ENCODE peak calls at places on chromosomes 11 and 22, in four cellular contexts. One of them, this sample, is unnamed.

GRCh38 chr22:40040927-40041326 is 46.2 kb downstream of the FAM83F start:
- DNase-seq in AG10803: peak
- DNase-seq in fibroblast of mammary gland: peak
- DNase-seq in fibroblast of the aortic adventitia: peak
- DNase-seq in this sample: peak

GRCh38 chr11:12077535-12078280 is 32.7 kb upstream of the MICAL2 start:
- DNase-seq in fibroblast of mammary gland: peak
- DNase-seq in AG10803: no peak
- DNase-seq in fibroblast of the aortic adventitia: no peak
- DNase-seq in this sample: peak

GRCh38 chr11:20310596-20311394 is 52.7 kb upstream of the HTATIP2 start:
- DNase-seq in AG10803: no peak
- DNase-seq in fibroblast of the aortic adventitia: no peak
- DNase-seq in fibroblast of mammary gland: no peak
- DNase-seq in this sample: no peak

GRCh38 chr22:35399114-35399677 is 744 bp upstream of the MCM5 start:
- DNase-seq in fibroblast of mammary gland: no peak
- DNase-seq in fibroblast of the aortic adventitia: no peak
- DNase-seq in AG10803: no peak
- DNase-seq in this sample: no peak

GRCh38 chr11:121613724-121614123 is 161.0 kb upstream of the SORL1-AS1 start:
- DNase-seq in fibroblast of the aortic adventitia: peak
- DNase-seq in fibroblast of mammary gland: no peak
- DNase-seq in AG10803: peak
- DNase-seq in this sample: no peak

GRCh38 chr11:101363706-101364275 is 220.0 kb downstream of the TRPC6 start:
- DNase-seq in AG10803: no peak
- DNase-seq in fibroblast of mammary gland: no peak
- DNase-seq in fibroblast of the aortic adventitia: no peak
- DNase-seq in this sample: no peak

GRCh38 chr11:1938343-1939005 is 8.7 kb upstream of the MRPL23 start:
- DNase-seq in AG10803: no peak
- DNase-seq in fibroblast of the aortic adventitia: no peak
- DNase-seq in fibroblast of mammary gland: no peak
- DNase-seq in this sample: peak

GRCh38 chr11:70471254-70471653 is 72.9 kb downstream of the CTTN start:
- DNase-seq in fibroblast of the aortic adventitia: peak
- DNase-seq in fibroblast of mammary gland: peak
- DNase-seq in AG10803: no peak
- DNase-seq in this sample: no peak

GRCh38 chr22:46272762-46273431 is 5.1 kb downstream of the TTC38 start:
- DNase-seq in AG10803: no peak
- DNase-seq in fibroblast of mammary gland: no peak
- DNase-seq in fibroblast of the aortic adventitia: no peak
- DNase-seq in this sample: peak

GRCh38 chr11:57781529-57781943 is 19.9 kb downstream of the CTNND1 start:
- DNase-seq in fibroblast of the aortic adventitia: peak
- DNase-seq in fibroblast of mammary gland: peak
- DNase-seq in AG10803: no peak
- DNase-seq in this sample: peak

GRCh38 chr22:46044718-46045458 is 67.9 kb upstream of the WNT7B start:
- DNase-seq in fibroblast of mammary gland: no peak
- DNase-seq in AG10803: no peak
- DNase-seq in fibroblast of the aortic adventitia: no peak
- DNase-seq in this sample: peak

GRCh38 chr11:100932474-100933100 is 197.0 kb downstream of the PGR start:
- DNase-seq in fibroblast of mammary gland: peak
- DNase-seq in fibroblast of the aortic adventitia: peak
- DNase-seq in AG10803: peak
- DNase-seq in this sample: no peak

GRCh38 chr11:57303990-57304579 is 20.7 kb downstream of the TNKS1BP1 start:
- DNase-seq in fibroblast of the aortic adventitia: peak
- DNase-seq in fibroblast of mammary gland: peak
- DNase-seq in AG10803: peak
- DNase-seq in this sample: peak

GRCh38 chr22:17267661-17268330 is 48.6 kb upstream of the ADA2 start:
- DNase-seq in fibroblast of mammary gland: no peak
- DNase-seq in fibroblast of the aortic adventitia: no peak
- DNase-seq in AG10803: no peak
- DNase-seq in this sample: no peak

GRCh38 chr22:33605686-33606085 is 314.6 kb downstream of the LARGE1 start:
- DNase-seq in fibroblast of the aortic adventitia: no peak
- DNase-seq in fibroblast of mammary gland: no peak
- DNase-seq in AG10803: no peak
- DNase-seq in this sample: no peak

GRCh38 chr11:126993599-126993998 is 7.0 kb downstream of the KIRREL3 start:
- DNase-seq in fibroblast of the aortic adventitia: no peak
- DNase-seq in AG10803: peak
- DNase-seq in fibroblast of mammary gland: no peak
- DNase-seq in this sample: no peak

GRCh38 chr22:35604671-35605457 is 12.3 kb downstream of the MB start:
- DNase-seq in fibroblast of the aortic adventitia: no peak
- DNase-seq in AG10803: peak
- DNase-seq in fibroblast of mammary gland: no peak
- DNase-seq in this sample: no peak

GRCh38 chr11:131370090-131370751 is at the start of gene NTM:
- DNase-seq in fibroblast of mammary gland: peak
- DNase-seq in AG10803: peak
- DNase-seq in fibroblast of the aortic adventitia: peak
- DNase-seq in this sample: peak

GRCh38 chr11:23749762-23750430 is 747.0 kb upstream of the LUZP2 start:
- DNase-seq in AG10803: peak
- DNase-seq in fibroblast of the aortic adventitia: no peak
- DNase-seq in fibroblast of mammary gland: no peak
- DNase-seq in this sample: no peak

GRCh38 chr11:41895106-41895505 is 435.7 kb upstream of the LRRC4C start:
- DNase-seq in fibroblast of mammary gland: no peak
- DNase-seq in AG10803: peak
- DNase-seq in fibroblast of the aortic adventitia: peak
- DNase-seq in this sample: no peak

GRCh38 chr11:70255717-70256116 is 14.8 kb upstream of the PPFIA1 start:
- DNase-seq in fibroblast of mammary gland: no peak
- DNase-seq in fibroblast of the aortic adventitia: no peak
- DNase-seq in AG10803: no peak
- DNase-seq in this sample: peak

GRCh38 chr11:73141031-73141308 is 1.1 kb downstream of the FCHSD2 start:
- DNase-seq in AG10803: no peak
- DNase-seq in fibroblast of the aortic adventitia: no peak
- DNase-seq in fibroblast of mammary gland: peak
- DNase-seq in this sample: peak

GRCh38 chr11:118917488-118918127 is 8.1 kb downstream of the BCL9L start:
- DNase-seq in fibroblast of the aortic adventitia: peak
- DNase-seq in fibroblast of mammary gland: peak
- DNase-seq in AG10803: peak
- DNase-seq in this sample: peak

GRCh38 chr11:9605742-9606141 is 32.3 kb downstream of the WEE1 start:
- DNase-seq in AG10803: no peak
- DNase-seq in fibroblast of the aortic adventitia: no peak
- DNase-seq in fibroblast of mammary gland: no peak
- DNase-seq in this sample: no peak

GRCh38 chr11:35541621-35542375 is 16.4 kb upstream of the PAMR1 start:
- DNase-seq in fibroblast of the aortic adventitia: peak
- DNase-seq in fibroblast of mammary gland: peak
- DNase-seq in AG10803: peak
- DNase-seq in this sample: peak

GRCh38 chr22:24727218-24727851 is 47.2 kb downstream of the PIWIL3 start:
- DNase-seq in fibroblast of mammary gland: peak
- DNase-seq in fibroblast of the aortic adventitia: peak
- DNase-seq in AG10803: no peak
- DNase-seq in this sample: no peak

GRCh38 chr11:115613986-115614625 is 109.9 kb upstream of the CADM1 start:
- DNase-seq in fibroblast of the aortic adventitia: no peak
- DNase-seq in AG10803: peak
- DNase-seq in fibroblast of mammary gland: peak
- DNase-seq in this sample: no peak

GRCh38 chr11:26042113-26042512 is 289.8 kb upstream of the ANO3 start:
- DNase-seq in fibroblast of mammary gland: no peak
- DNase-seq in fibroblast of the aortic adventitia: no peak
- DNase-seq in AG10803: no peak
- DNase-seq in this sample: no peak

GRCh38 chr22:39943941-39944624 is 16.1 kb upstream of the TMA7B start:
- DNase-seq in AG10803: no peak
- DNase-seq in fibroblast of mammary gland: no peak
- DNase-seq in fibroblast of the aortic adventitia: no peak
- DNase-seq in this sample: no peak

GRCh38 chr22:26828311-26828710 is 170.9 kb downstream of the MIAT start:
- DNase-seq in AG10803: peak
- DNase-seq in fibroblast of mammary gland: no peak
- DNase-seq in fibroblast of the aortic adventitia: no peak
- DNase-seq in this sample: no peak

GRCh38 chr22:45212306-45212709 is 28.4 kb downstream of the KIAA0930 start:
- DNase-seq in AG10803: peak
- DNase-seq in fibroblast of the aortic adventitia: peak
- DNase-seq in fibroblast of mammary gland: peak
- DNase-seq in this sample: peak

GRCh38 chr22:45284705-45285305 is at the start of gene UPK3A:
- DNase-seq in AG10803: no peak
- DNase-seq in fibroblast of the aortic adventitia: no peak
- DNase-seq in fibroblast of mammary gland: no peak
- DNase-seq in this sample: no peak

GRCh38 chr11:27218498-27219038 is 144.4 kb downstream of the CCDC34 start:
- DNase-seq in AG10803: peak
- DNase-seq in fibroblast of the aortic adventitia: peak
- DNase-seq in fibroblast of mammary gland: peak
- DNase-seq in this sample: no peak

GRCh38 chr11:134224710-134225662 is 515 bp downstream of the VPS26B start:
- DNase-seq in AG10803: peak
- DNase-seq in fibroblast of the aortic adventitia: no peak
- DNase-seq in fibroblast of mammary gland: no peak
- DNase-seq in this sample: peak

GRCh38 chr22:36036167-36036624 is 7.6 kb upstream of the RBFOX2 start:
- DNase-seq in AG10803: no peak
- DNase-seq in fibroblast of mammary gland: no peak
- DNase-seq in fibroblast of the aortic adventitia: no peak
- DNase-seq in this sample: no peak

GRCh38 chr11:4606231-4607015 is 1.6 kb downstream of the TRIM68 start:
- DNase-seq in fibroblast of the aortic adventitia: peak
- DNase-seq in fibroblast of mammary gland: peak
- DNase-seq in AG10803: peak
- DNase-seq in this sample: no peak

GRCh38 chr11:132245558-132246385 is 875.4 kb downstream of the NTM start:
- DNase-seq in fibroblast of mammary gland: no peak
- DNase-seq in AG10803: no peak
- DNase-seq in fibroblast of the aortic adventitia: no peak
- DNase-seq in this sample: no peak

GRCh38 chr11:3014314-3014938 is 22.3 kb upstream of the NAP1L4 start:
- DNase-seq in fibroblast of mammary gland: no peak
- DNase-seq in fibroblast of the aortic adventitia: no peak
- DNase-seq in AG10803: no peak
- DNase-seq in this sample: no peak

GRCh38 chr22:37696657-37697539 is at the start of gene TRIOBP:
- DNase-seq in fibroblast of the aortic adventitia: peak
- DNase-seq in AG10803: peak
- DNase-seq in fibroblast of mammary gland: peak
- DNase-seq in this sample: peak
- H3K4me3 ChIP-seq in fibroblast of the aortic adventitia: peak
- H3K4me3 ChIP-seq in AG10803: peak
- H3K4me3 ChIP-seq in fibroblast of mammary gland: peak
- H3K4me3 ChIP-seq in this sample: no peak

GRCh38 chr11:45664376-45665205 is 831 bp downstream of the CHST1 start:
- DNase-seq in AG10803: no peak
- DNase-seq in fibroblast of the aortic adventitia: no peak
- DNase-seq in fibroblast of mammary gland: no peak
- DNase-seq in this sample: no peak
- H3K4me3 ChIP-seq in AG10803: peak
- H3K4me3 ChIP-seq in fibroblast of the aortic adventitia: peak
- H3K4me3 ChIP-seq in fibroblast of mammary gland: peak
- H3K4me3 ChIP-seq in this sample: peak

DNA sequence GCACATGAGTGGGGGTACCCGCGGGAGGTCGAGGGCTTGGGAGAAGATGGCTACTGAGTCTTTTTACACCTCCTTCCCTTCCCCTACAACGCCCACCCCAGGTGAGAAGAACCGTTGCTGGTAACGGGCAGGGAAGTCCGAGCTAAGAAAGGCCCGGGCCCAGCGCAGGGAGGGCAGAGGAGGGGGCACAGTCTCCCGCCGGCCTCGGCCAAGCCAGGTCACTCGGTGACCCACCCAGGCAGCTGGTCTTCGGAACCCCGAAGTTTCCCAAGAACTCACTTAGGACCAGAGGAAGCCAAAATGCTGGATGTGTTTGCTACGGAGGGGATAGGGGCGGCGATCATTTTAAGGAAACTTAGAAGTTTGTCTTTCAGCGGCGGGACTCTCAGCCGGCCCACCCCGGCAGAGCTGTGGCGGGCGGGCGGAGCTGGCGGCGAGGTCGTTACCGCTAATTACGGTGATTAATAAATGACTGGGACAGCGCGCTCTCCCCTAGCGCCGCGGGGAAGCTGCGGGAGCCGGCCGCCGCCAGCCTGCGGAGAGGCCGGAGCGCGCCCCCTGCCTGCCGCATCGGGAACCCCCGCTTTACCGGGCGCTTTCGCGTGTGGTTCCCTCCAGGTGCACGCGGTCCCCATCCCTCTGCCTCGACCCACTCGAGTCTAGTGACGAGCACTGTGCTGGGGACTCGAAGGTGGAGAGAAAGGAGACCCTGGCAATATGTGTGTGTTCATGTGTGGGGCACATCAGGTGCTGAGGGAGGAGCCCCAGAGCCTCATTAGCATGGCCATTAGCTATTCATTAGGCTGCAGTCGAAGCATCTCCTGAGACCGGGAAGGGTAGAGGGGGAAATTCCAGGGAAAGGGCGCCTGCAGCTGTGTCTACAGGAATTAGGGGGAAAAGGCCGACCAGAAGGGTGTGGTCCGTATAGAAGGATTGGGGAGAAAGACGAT is 945 bp downstream of the ROBO3 start:
- DNase-seq in AG10803: peak
- DNase-seq in fibroblast of mammary gland: no peak
- DNase-seq in fibroblast of the aortic adventitia: peak
- DNase-seq in this sample: no peak
- H3K4me3 ChIP-seq in AG10803: peak
- H3K4me3 ChIP-seq in fibroblast of mammary gland: peak
- H3K4me3 ChIP-seq in fibroblast of the aortic adventitia: peak
- H3K4me3 ChIP-seq in this sample: no peak

GRCh38 chr11:128238521-128239222 is 348.7 kb downstream of the ETS1 start:
- DNase-seq in fibroblast of mammary gland: no peak
- DNase-seq in AG10803: no peak
- DNase-seq in fibroblast of the aortic adventitia: no peak
- DNase-seq in this sample: no peak

GRCh38 chr11:128236506-128237498 is 350.6 kb downstream of the ETS1 start:
- DNase-seq in AG10803: no peak
- DNase-seq in fibroblast of mammary gland: no peak
- DNase-seq in fibroblast of the aortic adventitia: no peak
- DNase-seq in this sample: no peak

GRCh38 chr11:128240546-128240945 is 346.8 kb downstream of the ETS1 start:
- DNase-seq in AG10803: peak
- DNase-seq in fibroblast of mammary gland: peak
- DNase-seq in fibroblast of the aortic adventitia: peak
- DNase-seq in this sample: no peak

GRCh38 chr11:128235958-128236357 is 351.4 kb downstream of the ETS1 start:
- DNase-seq in fibroblast of the aortic adventitia: peak
- DNase-seq in AG10803: no peak
- DNase-seq in fibroblast of mammary gland: no peak
- DNase-seq in this sample: no peak

GRCh38 chr11:128239224-128239790 is 348.1 kb downstream of the ETS1 start:
- DNase-seq in fibroblast of mammary gland: no peak
- DNase-seq in fibroblast of the aortic adventitia: no peak
- DNase-seq in AG10803: no peak
- DNase-seq in this sample: no peak
- H3K4me3 ChIP-seq in fibroblast of mammary gland: no peak
- H3K4me3 ChIP-seq in fibroblast of the aortic adventitia: no peak
- H3K4me3 ChIP-seq in AG10803: no peak
- H3K4me3 ChIP-seq in this sample: no peak

GRCh38 chr11:66976048-66976467 is 954 bp downstream of the C11orf86 start:
- DNase-seq in fibroblast of the aortic adventitia: no peak
- DNase-seq in AG10803: no peak
- DNase-seq in fibroblast of mammary gland: no peak
- DNase-seq in this sample: no peak
- H3K4me3 ChIP-seq in fibroblast of the aortic adventitia: no peak
- H3K4me3 ChIP-seq in AG10803: no peak
- H3K4me3 ChIP-seq in fibroblast of mammary gland: no peak
- H3K4me3 ChIP-seq in this sample: no peak

This sample was measured in lower leg skin.